ENCODE peak calls at places on chromosomes 4 and X, in five cellular contexts. F is choroid plexus epithelial cell, K is cardiac muscle cell, B is HCT116, Q is brain microvascular endothelial cell. P is an unnamed sample.
A peak's percentile ranks its signal among the peaks of the same experiment; 100 is the strongest.

GRCh38 chr4:38868055-38868965 is 704 bp downstream of the FAM114A1 start:
- DNase-seq in F (peak; percentile 40), K (peak; percentile 41), B (no peak), Q (no peak), P (no peak)

GRCh38 chr4:86856896-86857295 is 7.7 kb upstream of the SLC10A6 start:
- DNase-seq in F (no peak), K (no peak), B (no peak), Q (no peak), P (no peak)

GRCh38 chr4:65845169-65845568 is 174.9 kb upstream of the EPHA5 start:
- DNase-seq in F (no peak), K (no peak), B (no peak), Q (no peak), P (no peak)

GRCh38 chrX:11381464-11381863 is 88.3 kb downstream of the AMELX start:
- DNase-seq in F (peak; percentile 78), K (peak; percentile 23), B (peak; percentile 24), Q (peak; percentile 69), P (peak; percentile 58)

GRCh38 chr4:78809928-78810835 is 34.0 kb downstream of the BMP2K start:
- DNase-seq in F (no peak), K (no peak), B (no peak), Q (no peak), P (no peak)

GRCh38 chr4:16875487-16875886 is 23.0 kb downstream of the LDB2 start:
- DNase-seq in F (peak; percentile 94), K (no peak), B (no peak), Q (peak; percentile 96), P (peak; percentile 80)

GRCh38 chrX:131816551-131817136 is 206.5 kb upstream of the STK26 start:
- DNase-seq in F (no peak), K (no peak), B (no peak), Q (peak; percentile 65), P (peak; percentile 85)

GRCh38 chrX:22124098-22124497 is 92.0 kb downstream of the PHEX start:
- DNase-seq in F (no peak), K (no peak), B (no peak), Q (no peak), P (no peak)

GRCh38 chr4:87499415-87500106 is 29.6 kb downstream of the SPARCL1 start:
- DNase-seq in F (no peak), K (no peak), B (no peak), Q (no peak), P (no peak)

GRCh38 chr4:1588306-1588705 is 95.8 kb downstream of the FAM53A start:
- DNase-seq in F (no peak), K (no peak), B (no peak), Q (no peak), P (no peak)

GRCh38 chr4:73620115-73620792 is at the start of gene RASSF6:
- DNase-seq in F (peak; percentile 27), K (peak; percentile 54), B (peak; percentile 55), Q (no peak), P (no peak)

GRCh38 chrX:69136546-69137331 is 28.5 kb downstream of the PJA1 start:
- DNase-seq in F (peak; percentile 27), K (peak; percentile 42), B (no peak), Q (no peak), P (peak; percentile 5)
- H3K4me3 ChIP-seq in F (no peak overlapping the region), K (no peak overlapping the region), B (no peak overlapping the region), Q (no peak overlapping the region), P (no peak overlapping the region)

GRCh38 chrX:13283968-13284914 is 35.6 kb downstream of the ATXN3L start:
- DNase-seq in F (peak; percentile 58), K (no peak), B (no peak), Q (peak; percentile 27), P (peak; percentile 24)

GRCh38 chrX:13283512-13283911 is 36.3 kb downstream of the ATXN3L start:
- DNase-seq in F (no peak), K (no peak), B (no peak), Q (no peak), P (no peak)

GRCh38 chrX:13287816-13288215 is 32.0 kb downstream of the ATXN3L start:
- DNase-seq in F (peak; percentile 73), K (no peak), B (no peak), Q (peak; percentile 41), P (peak; percentile 58)

GRCh38 chrX:13285229-13285628 is 34.6 kb downstream of the ATXN3L start:
- DNase-seq in F (no peak), K (no peak), B (no peak), Q (no peak), P (no peak)

DNA sequence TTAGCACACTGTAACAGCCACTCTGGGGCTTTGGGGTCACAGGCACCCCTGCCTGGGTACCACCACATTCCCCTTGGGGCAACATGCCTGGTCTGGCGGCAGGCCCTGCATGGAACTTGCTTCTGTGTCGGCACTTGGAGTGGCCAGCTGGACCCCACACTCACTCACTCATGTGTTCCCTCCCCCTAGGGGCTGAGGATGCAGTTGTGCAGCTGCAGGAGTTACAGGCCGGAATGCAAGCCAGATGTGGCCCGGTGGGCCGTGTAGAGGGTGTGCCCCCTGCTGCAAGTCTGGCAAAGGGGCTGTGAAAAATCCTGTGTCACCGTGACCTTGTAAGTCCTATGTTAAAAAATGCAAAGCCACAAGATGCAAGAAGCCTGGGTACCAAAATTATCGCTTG is 34.2 kb downstream of the ATXN3L start:
- DNase-seq in F (no peak), K (no peak), B (no peak), Q (no peak), P (no peak)
- TF ChIP-seq CTCF in F (no peak), K (no peak), B (no peak), Q (no peak), P (no peak)

GRCh38 chrX:46791927-46792825 is 33.3 kb upstream of the SLC9A7 start:
- DNase-seq in F (peak; percentile 87), K (no peak), B (peak; percentile 63), Q (peak; percentile 91), P (peak; percentile 92)
- H3K4me3 ChIP-seq in F (no peak overlapping the region), K (no peak overlapping the region), B (peak overlapping the region; percentile 26), Q (no peak overlapping the region), P (no peak overlapping the region)

DNA sequence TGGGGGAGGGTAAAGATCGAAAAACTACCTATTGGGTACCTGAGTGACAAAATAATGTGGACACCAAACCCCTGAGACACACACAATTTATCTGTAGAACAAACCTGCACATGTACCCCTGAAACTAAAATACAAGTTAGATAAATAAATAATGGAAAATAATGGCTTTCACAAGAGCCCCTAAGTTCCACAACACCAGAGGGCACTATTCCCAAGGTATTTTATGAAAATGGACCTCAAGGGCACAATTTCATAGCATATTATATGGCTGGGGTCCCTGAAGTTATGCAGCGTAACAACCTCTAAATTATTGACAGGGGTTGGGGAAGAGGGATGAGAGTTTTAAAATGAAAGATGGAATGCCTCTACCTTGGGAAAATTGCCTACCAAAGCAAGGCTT is 81.3 kb upstream of the TMEM33 start:
- DNase-seq in F (peak; percentile 7), K (no peak), B (no peak), Q (no peak), P (no peak)
- TF ChIP-seq CTCF in F (peak; percentile 37), K (peak; percentile 14), B (peak; percentile 61), Q (peak; percentile 26), P (no peak)

GRCh38 chrX:124720532-124720931 is 374.2 kb downstream of the SH2D1A start:
- DNase-seq in F (no peak), K (no peak), B (no peak), Q (no peak), P (no peak)

GRCh38 chrX:124717537-124717936 is 371.2 kb downstream of the SH2D1A start:
- DNase-seq in F (no peak), K (no peak), B (no peak), Q (no peak), P (no peak)

DNA sequence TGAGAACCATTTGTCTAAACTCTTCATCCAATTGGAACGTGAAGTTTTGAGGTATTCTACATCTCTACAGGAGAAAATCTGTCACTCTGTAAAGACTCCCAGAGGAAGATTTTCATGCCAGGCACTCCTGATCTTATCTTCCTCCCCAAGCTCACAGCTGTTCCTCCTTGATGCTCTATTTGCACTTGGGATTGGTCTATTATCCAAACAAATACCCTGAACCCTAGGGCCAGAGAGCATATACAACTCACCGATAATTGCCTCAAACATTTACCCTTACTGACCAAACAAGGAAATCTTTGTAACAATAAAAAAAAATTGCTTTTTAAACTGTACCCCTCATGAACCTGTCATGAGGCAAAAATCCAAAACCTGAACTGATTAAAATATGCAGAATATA is 372.7 kb downstream of the SH2D1A start:
- DNase-seq in F (no peak), K (no peak), B (no peak), Q (no peak), P (no peak)
- H3K4me3 ChIP-seq in F (no peak overlapping the region), K (no peak overlapping the region), B (no peak overlapping the region), Q (no peak overlapping the region), P (no peak overlapping the region)

GRCh38 chr4:4884611-4885010 is 25.1 kb downstream of the MSX1 start:
- DNase-seq in F (no peak), K (no peak), B (no peak), Q (no peak), P (no peak)

GRCh38 chr4:4875611-4876010 is 16.1 kb downstream of the MSX1 start:
- DNase-seq in F (no peak), K (no peak), B (no peak), Q (no peak), P (no peak)

GRCh38 chr4:4876945-4877661 is 17.6 kb downstream of the MSX1 start:
- DNase-seq in F (no peak), K (no peak), B (no peak), Q (no peak), P (no peak)

GRCh38 chr4:4881432-4881831 is 22.0 kb downstream of the MSX1 start:
- DNase-seq in F (peak; percentile 12), K (no peak), B (no peak), Q (no peak), P (no peak)

GRCh38 chr4:4880492-4880891 is 21.0 kb downstream of the MSX1 start:
- DNase-seq in F (peak; percentile 27), K (no peak), B (no peak), Q (no peak), P (no peak)
- TF ChIP-seq CTCF in F (peak; percentile 62), K (peak; percentile 46), B (peak; percentile 57), Q (peak; percentile 48), P (peak; percentile 33)

GRCh38 chrX:46793386-46794143 is 34.6 kb upstream of the SLC9A7 start:
- DNase-seq in F (no peak), K (no peak), B (no peak), Q (no peak), P (no peak)
- H3K4me3 ChIP-seq in F (no peak overlapping the region), K (no peak overlapping the region), B (no peak overlapping the region), Q (no peak overlapping the region), P (no peak overlapping the region)

GRCh38 chr4:153082322-153083301 is 121.6 kb upstream of the TRIM2 start:
- DNase-seq in F (no peak), K (no peak), B (no peak), Q (no peak), P (no peak)

GRCh38 chr4:153081693-153082092 is 122.5 kb upstream of the TRIM2 start:
- DNase-seq in F (no peak), K (no peak), B (no peak), Q (no peak), P (no peak)

GRCh38 chr4:153084939-153085630 is 119.2 kb upstream of the TRIM2 start:
- DNase-seq in F (peak; percentile 76), K (peak; percentile 79), B (peak; percentile 44), Q (peak; percentile 67), P (peak; percentile 67)

GRCh38 chr4:153084249-153084648 is 120.0 kb upstream of the TRIM2 start:
- DNase-seq in F (no peak), K (no peak), B (no peak), Q (no peak), P (no peak)

DNA sequence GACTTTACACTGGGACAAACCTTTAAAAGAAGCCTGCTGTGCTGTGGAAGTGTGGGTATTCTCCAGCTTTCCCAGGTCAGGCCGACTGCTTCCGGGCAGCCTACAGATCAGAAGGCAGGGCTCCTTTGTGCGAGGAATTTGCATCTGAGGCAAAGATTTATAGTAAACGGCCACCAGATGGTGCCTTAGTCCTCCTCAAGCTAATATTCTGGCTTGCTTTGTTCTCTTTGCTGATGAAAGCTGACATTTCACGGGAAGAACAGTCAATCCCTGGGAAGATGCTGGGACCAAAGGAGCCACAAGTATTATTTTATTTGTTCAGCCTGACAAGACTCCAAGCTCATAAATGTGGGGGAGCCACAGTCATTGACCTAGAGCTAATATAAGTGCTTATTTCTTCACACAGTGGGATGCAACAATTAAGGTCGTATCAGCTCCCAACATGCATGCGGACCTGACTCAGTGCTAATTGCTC is 120.8 kb upstream of the TRIM2 start:
- DNase-seq in F (peak; percentile 90), K (peak; percentile 83), B (peak; percentile 69), Q (peak; percentile 76), P (peak; percentile 85)
- TF ChIP-seq CTCF in F (peak; percentile 76), K (peak; percentile 65), B (peak; percentile 68), Q (peak; percentile 71), P (peak; percentile 57)

P was measured in astrocyte of the spinal cord.